ENCODE peak calls at places on chromosomes 11 and 22, in four cellular contexts. J is astrocyte of the hippocampus, G is heart right ventricle, S is NCI-H774. Q is an unnamed sample.

GRCh38 chr11:66106786-66107599 is 36.9 kb downstream of the PACS1 start:
- DNase-seq in J (no peak), G (no peak), S (no peak), Q (peak)

GRCh38 chr11:2825261-2825885 is 60.2 kb downstream of the CDKN1C start:
- DNase-seq in J (peak), G (peak), S (no peak), Q (no peak)

GRCh38 chr11:116838321-116839084 is 1.1 kb upstream of the APOA1 start:
- DNase-seq in J (no peak), G (no peak), S (no peak), Q (no peak)

GRCh38 chr11:2101171-2101675 is 38.0 kb downstream of the IGF2 start:
- DNase-seq in J (no peak), G (no peak), S (no peak), Q (no peak)

GRCh38 chr11:75565221-75565814 is 3.3 kb downstream of the SERPINH1 start:
- DNase-seq in J (peak), G (peak), S (no peak), Q (no peak)

GRCh38 chr22:42697542-42698013 is 23.1 kb downstream of the A4GALT start:
- DNase-seq in J (peak), G (peak), S (no peak), Q (no peak)

GRCh38 chr22:47063606-47064005 is 301.2 kb downstream of the TBC1D22A start:
- DNase-seq in J (no peak), G (no peak), S (no peak), Q (no peak)

GRCh38 chr11:134471341-134472187 is 59.5 kb upstream of the B3GAT1 start:
- DNase-seq in J (no peak), G (no peak), S (peak), Q (no peak)

GRCh38 chr11:13776134-13776815 is 107.8 kb downstream of the FAR1 start:
- DNase-seq in J (no peak), G (no peak), S (no peak), Q (no peak)

GRCh38 chr22:21839765-21840140 is 27.7 kb downstream of the MAPK1 start:
- DNase-seq in J (no peak), G (no peak), S (no peak), Q (no peak)

GRCh38 chr11:64629796-64630562 is 39.0 kb downstream of the SLC22A12 start:
- DNase-seq in J (no peak), G (no peak), S (no peak), Q (no peak)

GRCh38 chr11:83778598-83778997 is 492.4 kb upstream of the CCDC90B start:
- DNase-seq in J (peak), G (no peak), S (no peak), Q (no peak)

GRCh38 chr11:76233936-76234703 is 27.8 kb upstream of the WNT11 start:
- DNase-seq in J (peak), G (peak), S (peak), Q (no peak)

GRCh38 chr11:58573451-58574104 is 2.1 kb downstream of the LPXN start:
- DNase-seq in J (peak), G (peak), S (no peak), Q (no peak)

GRCh38 chr11:117859061-117859460 is 17.4 kb downstream of the FXYD6 start:
- DNase-seq in J (no peak), G (no peak), S (no peak), Q (no peak)

GRCh38 chr11:14342906-14343305 is 16.1 kb downstream of the RRAS2 start:
- DNase-seq in J (no peak), G (no peak), S (no peak), Q (no peak)

GRCh38 chr22:39208013-39208680 is 36.6 kb downstream of the PDGFB start:
- DNase-seq in J (no peak), G (no peak), S (no peak), Q (no peak)

GRCh38 chr11:102438311-102439062 is 14.1 kb downstream of the TMEM123 start:
- DNase-seq in J (no peak), G (no peak), S (no peak), Q (no peak)

GRCh38 chr11:61697093-61697492 is 16.9 kb downstream of the DAGLA start:
- DNase-seq in J (peak), G (no peak), S (no peak), Q (no peak)

GRCh38 chr11:128551641-128552335 is 35.6 kb downstream of the ETS1 start:
- DNase-seq in J (no peak), G (no peak), S (no peak), Q (no peak)

GRCh38 chr11:110450246-110450645 is 20.5 kb downstream of the FDX1 start:
- DNase-seq in J (no peak), G (no peak), S (no peak), Q (no peak)

GRCh38 chr11:129385801-129386200 is 10.2 kb downstream of the BARX2 start:
- DNase-seq in J (no peak), G (no peak), S (no peak), Q (no peak)

GRCh38 chr22:23419931-23420330 is 160.2 kb downstream of the IGLL1 start:
- DNase-seq in J (no peak), G (no peak), S (no peak), Q (no peak)

GRCh38 chr22:24801906-24802504 is 4.0 kb upstream of the SGSM1 start:
- DNase-seq in J (no peak), G (no peak), S (no peak), Q (no peak)

GRCh38 chr22:35212020-35212419 is 45.3 kb upstream of the HMGXB4 start:
- DNase-seq in J (peak), G (no peak), S (no peak), Q (no peak)

GRCh38 chr11:60193687-60194433 is 11.0 kb upstream of the MS4A6A start:
- DNase-seq in J (peak), G (peak), S (no peak), Q (peak)

GRCh38 chr11:124923296-124923695 is 4.2 kb downstream of the HEPN1 start:
- DNase-seq in J (no peak), G (no peak), S (no peak), Q (no peak)

GRCh38 chr22:23182289-23183106 is 2.2 kb downstream of the BCR start:
- DNase-seq in J (peak), G (no peak), S (no peak), Q (peak)

GRCh38 chr22:32059426-32059825 is 16.4 kb downstream of the SLC5A1 start:
- DNase-seq in J (no peak), G (no peak), S (no peak), Q (no peak)